ENCODE peak calls at places on chromosomes 13 and 19, in eight cellular contexts. T, F, J, R, X, N, Q and E are unnamed samples.

GRCh38 chr13:50529154-50529882 is 314.2 kb downstream of the DLEU7 start:
- DNase-seq in T (peak), F (no peak), J (peak), R (no peak), X (no peak), N (no peak), Q (peak), E (no peak)

GRCh38 chr19:17703823-17704463 is 15.3 kb upstream of the MAP1S start:
- DNase-seq in T (peak), F (peak), J (peak), R (peak), X (peak), N (peak), Q (peak), E (peak)

GRCh38 chr19:12881172-12881808 is at the start of gene DNASE2:
- DNase-seq in T (peak), F (peak), J (peak), R (peak), X (peak), N (peak), Q (peak), E (peak)

GRCh38 chr13:100301418-100301817 is 212.5 kb downstream of the PCCA start:
- DNase-seq in T (no peak), F (no peak), J (no peak), R (no peak), X (no peak), N (no peak), Q (no peak), E (no peak)

GRCh38 chr19:44005968-44006367 is 3.2 kb downstream of the ZNF230 start:
- DNase-seq in T (peak), F (no peak), J (peak), R (no peak), X (no peak), N (no peak), Q (no peak), E (no peak)

GRCh38 chr13:23433171-23434153 is at the start of gene SACS:
- DNase-seq in T (peak), F (no peak), J (peak), R (no peak), X (peak), N (no peak), Q (peak), E (no peak)

GRCh38 chr13:43880451-43880850 is 747 bp downstream of the LACC1 start:
- DNase-seq in T (peak), F (no peak), J (peak), R (no peak), X (no peak), N (no peak), Q (no peak), E (no peak)

GRCh38 chr13:76993021-76993420 is 1.1 kb downstream of the CLN5 start:
- DNase-seq in T (peak), F (no peak), J (no peak), R (no peak), X (peak), N (no peak), Q (no peak), E (no peak)

GRCh38 chr19:40601061-40601973 is at the start of gene LTBP4:
- DNase-seq in T (no peak), F (no peak), J (peak), R (peak), X (peak), N (no peak), Q (peak), E (no peak)

GRCh38 chr13:71577127-71577526 is 289.9 kb downstream of the DACH1 start:
- DNase-seq in T (peak), F (no peak), J (no peak), R (no peak), X (no peak), N (no peak), Q (no peak), E (no peak)

GRCh38 chr19:5016781-5017180 is 47.9 kb downstream of the KDM4B start:
- DNase-seq in T (no peak), F (no peak), J (no peak), R (no peak), X (no peak), N (no peak), Q (no peak), E (no peak)

GRCh38 chr19:33456076-33456844 is 65.3 kb downstream of the PEPD start:
- DNase-seq in T (no peak), F (no peak), J (no peak), R (no peak), X (no peak), N (no peak), Q (no peak), E (no peak)

GRCh38 chr19:11530432-11530831 is 1.5 kb upstream of the ECSIT start:
- DNase-seq in T (peak), F (no peak), J (peak), R (no peak), X (peak), N (peak), Q (peak), E (no peak)